ENCODE peak calls at places on chromosomes 2 and 18, in four cellular contexts. Y is K562, C is GM12878, H is HepG2. X is an unnamed sample.

GRCh38 chr18:36387296-36387695 is 89.8 kb downstream of the FHOD3 start:
- DNase-seq in Y (no peak), C (no peak), H (no peak), X (no peak)

GRCh38 chr2:9565436-9566153 is 10.0 kb upstream of the ADAM17 start:
- DNase-seq in Y (peak; percentile 26), C (no peak), H (no peak), X (no peak)

GRCh38 chr2:32812316-32812715 is 134.4 kb upstream of the LTBP1 start:
- DNase-seq in Y (no peak), C (no peak), H (no peak), X (no peak)

GRCh38 chr2:70696142-70696541 is 71.9 kb downstream of the ADD2 start:
- DNase-seq in Y (peak; percentile 42), C (no peak), H (no peak), X (no peak)

GRCh38 chr2:221285156-221285555 is 286.9 kb downstream of the EPHA4 start:
- DNase-seq in Y (no peak), C (no peak), H (no peak), X (no peak)

GRCh38 chr2:109512076-109512475 is 101.7 kb downstream of the SEPTIN10 start:
- DNase-seq in Y (no peak), C (no peak), H (no peak), X (no peak)

GRCh38 chr2:121282800-121283382 is 2.1 kb downstream of the TFCP2L1 start:
- DNase-seq in Y (no peak), C (no peak), H (peak; percentile 27), X (no peak)

GRCh38 chr2:174729797-174730529 is 34.3 kb downstream of the CHRNA1 start:
- DNase-seq in Y (no peak), C (no peak), H (no peak), X (peak; percentile 65)

DNA sequence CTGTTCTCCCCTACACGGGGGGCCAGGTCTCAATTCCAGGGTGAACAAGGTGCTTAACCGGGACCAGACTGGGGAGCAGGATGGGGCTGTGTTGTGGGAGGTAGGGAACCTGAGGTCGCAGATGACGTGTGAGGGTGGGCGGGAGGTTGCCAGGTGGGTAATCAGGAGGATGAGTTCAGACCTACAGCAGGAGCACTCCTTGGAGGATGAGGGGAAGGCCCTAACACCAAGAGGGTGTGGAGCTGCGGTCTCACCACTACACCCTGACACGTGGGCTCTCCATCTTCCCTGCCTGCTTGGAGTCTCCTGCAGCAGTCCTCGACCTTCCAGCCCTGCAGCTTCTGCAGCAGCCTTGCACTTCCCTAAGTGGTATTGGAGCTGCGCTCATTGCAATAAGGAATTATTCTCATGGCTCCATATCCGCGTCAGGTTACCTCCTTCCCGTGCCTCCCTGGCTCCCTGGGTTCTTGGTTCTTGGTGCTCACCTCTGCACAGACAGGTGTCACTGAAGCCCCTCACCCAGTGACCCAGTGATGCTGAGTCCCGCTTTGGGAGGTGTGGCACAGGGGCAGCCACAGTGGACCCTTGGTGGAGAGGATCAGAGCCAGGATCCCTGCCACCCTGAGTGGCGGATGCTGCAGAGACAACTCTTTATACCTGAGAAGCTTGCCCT is 15.5 kb downstream of the SH3BP4 start:
- DNase-seq in Y (no peak), C (no peak), H (no peak), X (no peak)
- TF ChIP-seq CBFB in Y (no peak), C (no peak), H (no peak), X (no peak)

DNA sequence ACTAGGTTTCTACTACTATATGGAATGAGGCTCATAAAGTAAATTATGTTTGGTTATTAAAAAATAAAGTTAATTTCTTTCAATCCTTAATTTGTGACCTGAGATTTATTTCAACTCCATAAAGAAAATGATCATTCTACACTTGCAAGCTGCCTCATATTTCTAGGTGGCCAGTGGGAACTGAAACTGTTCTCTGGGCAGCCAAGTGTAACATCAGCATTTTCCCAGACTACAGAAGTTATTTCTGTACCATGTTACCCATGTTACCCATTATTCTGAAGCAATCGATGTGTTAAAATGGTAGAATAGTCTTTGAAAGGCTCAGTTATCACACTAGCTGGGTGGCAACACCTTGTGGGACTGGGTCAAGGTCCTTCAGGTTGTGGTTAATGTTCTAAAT is 139.3 kb upstream of the FBXO11 start:
- DNase-seq in Y (no peak), C (peak; percentile 12), H (no peak), X (no peak)
- TF ChIP-seq ATF2 in Y (no peak), C (no peak), H (no peak), X (no peak)

GRCh38 chr2:232839680-232840079 is 30.4 kb upstream of the SNORC start:
- DNase-seq in Y (peak; percentile 13), C (no peak), H (no peak), X (no peak)

GRCh38 chr2:232846055-232846454 is 24.0 kb upstream of the SNORC start:
- DNase-seq in Y (no peak), C (no peak), H (peak; percentile 57), X (no peak)

GRCh38 chr2:232842689-232843088 is 27.4 kb upstream of the SNORC start:
- DNase-seq in Y (no peak), C (no peak), H (no peak), X (no peak)

GRCh38 chr2:232838406-232838874 is 31.6 kb upstream of the SNORC start:
- DNase-seq in Y (peak; percentile 41), C (peak; percentile 59), H (peak; percentile 33), X (no peak)

DNA sequence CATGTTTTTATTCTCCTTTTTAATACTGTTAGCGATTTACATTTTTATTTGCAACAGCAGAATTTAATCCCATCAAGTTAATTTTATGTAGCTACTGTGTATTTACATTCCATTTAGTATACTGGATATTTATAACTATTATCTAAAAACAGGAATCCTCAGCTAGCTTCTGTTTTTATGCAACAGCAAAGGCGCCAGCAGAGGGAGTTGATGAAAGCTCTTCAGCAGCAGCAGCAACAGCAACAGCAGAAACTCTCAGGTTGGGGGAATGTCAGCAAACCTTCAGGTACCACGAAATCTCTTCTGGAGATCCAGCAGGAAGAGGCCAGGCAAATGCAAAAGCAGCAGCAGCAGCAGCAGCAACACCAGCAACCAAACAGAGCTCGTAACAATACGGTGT is 26.2 kb upstream of the SNORC start:
- DNase-seq in Y (no peak), C (no peak), H (no peak), X (no peak)
- TF ChIP-seq CBFB in Y (no peak), C (no peak), H (no peak), X (no peak)

DNA sequence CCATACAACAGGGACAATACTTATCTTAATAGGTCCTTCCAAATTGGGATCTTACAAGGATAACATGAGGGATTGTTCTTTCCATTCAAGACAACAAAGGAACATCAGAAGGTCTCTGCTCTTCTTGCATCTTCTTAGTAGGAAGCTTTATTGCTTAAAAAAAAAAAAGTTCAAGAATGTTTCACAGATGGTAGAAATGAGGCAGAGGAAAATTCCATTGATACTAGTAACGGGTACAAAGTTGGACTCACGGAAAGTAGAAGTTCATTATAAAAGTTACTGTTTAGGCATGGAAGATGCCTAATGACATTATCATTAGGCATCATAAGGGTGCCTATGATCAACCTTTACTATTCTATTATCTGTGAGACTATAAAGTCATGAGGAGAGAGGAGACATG is 136.2 kb downstream of the LAMA3 start:
- DNase-seq in Y (no peak), C (no peak), H (no peak), X (no peak)
- TF ChIP-seq ATF2 in Y (no peak), C (no peak), H (no peak), X (no peak)

DNA sequence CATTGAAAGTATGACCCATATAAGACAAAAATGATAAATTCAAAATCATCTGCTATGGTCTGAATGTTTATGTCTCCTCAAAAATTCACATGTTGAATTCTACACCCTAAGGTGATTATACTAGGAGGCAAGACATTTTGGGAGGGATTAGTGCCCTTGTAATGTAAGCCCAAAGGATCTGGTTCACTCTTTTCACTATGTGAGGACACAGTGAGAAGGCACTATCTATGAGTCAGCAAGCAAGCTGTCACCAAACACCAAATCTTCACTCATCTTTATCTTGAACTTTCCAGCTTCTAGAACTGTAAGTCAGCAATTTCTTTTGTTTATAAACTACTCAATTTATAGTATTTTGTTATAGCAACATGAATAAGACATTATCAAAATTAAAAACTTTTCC is 284.7 kb upstream of the ZC3H15 start:
- DNase-seq in Y (no peak), C (no peak), H (no peak), X (no peak)
- TF ChIP-seq CBFB in Y (no peak), C (no peak), H (no peak), X (no peak)

GRCh38 chr2:172330060-172330671 is 97.2 kb upstream of the ITGA6 start:
- DNase-seq in Y (no peak), C (no peak), H (peak; percentile 85), X (no peak)

GRCh38 chr2:172326211-172326509 is 101.2 kb upstream of the ITGA6 start:
- DNase-seq in Y (no peak), C (no peak), H (no peak), X (no peak)

GRCh38 chr2:172329404-172330059 is 97.9 kb upstream of the ITGA6 start:
- DNase-seq in Y (no peak), C (no peak), H (no peak), X (no peak)

GRCh38 chr2:172324198-172324597 is 103.2 kb upstream of the ITGA6 start:
- DNase-seq in Y (no peak), C (no peak), H (no peak), X (no peak)

GRCh38 chr2:172328103-172328835 is 99.1 kb upstream of the ITGA6 start:
- DNase-seq in Y (no peak), C (no peak), H (no peak), X (no peak)
- TF ChIP-seq ATF2 in Y (no peak), C (no peak), H (no peak), X (no peak)